ENCODE peak calls at places on chromosomes 12 and 14, in nine cellular contexts. X is lower lobe of right lung; Y is left lung; G is mucosa of descending colon; M is neural progenitor cell; V is CD4-positive, alpha-beta memory T cell; F is IMR-90; U is esophagus muscularis mucosa; L is cardiac muscle cell. Q is an unnamed sample.

GRCh38 chr12:132162508-132163031 is 18.3 kb downstream of the NOC4L start:
- DNase-seq in X (peak; percentile 59), Y (peak; percentile 60), G (peak; percentile 19), M (no peak), V (peak; percentile 32), F (peak; percentile 77), U (no peak), L (no peak), Q (peak; percentile 57)

GRCh38 chr12:104285740-104286537 is 17.6 kb upstream of the EID3 start:
- DNase-seq in X (peak; percentile 68), Y (no peak), G (peak; percentile 64), M (no peak), V (no peak), F (peak; percentile 70), U (no peak), L (no peak), Q (no peak)

GRCh38 chr14:39880965-39881364 is 448.7 kb upstream of the FBXO33 start:
- DNase-seq in X (no peak), Y (no peak), G (no peak), M (no peak), V (no peak), F (no peak), U (no peak), L (no peak), Q (no peak)

GRCh38 chr14:20614038-20614840 is 23.1 kb upstream of the RNASE12 start:
- DNase-seq in X (no peak), Y (no peak), G (no peak), M (peak; percentile 64), V (no peak), F (no peak), U (no peak), L (peak; percentile 52), Q (peak; percentile 58)

GRCh38 chr12:130044991-130045621 is 117.2 kb upstream of the FZD10 start:
- DNase-seq in X (no peak), Y (no peak), G (no peak), M (peak; percentile 69), V (no peak), F (no peak), U (no peak), L (peak; percentile 29), Q (no peak)

GRCh38 chr12:19151298-19151697 is 21.8 kb downstream of the PLEKHA5 start:
- DNase-seq in X (no peak), Y (no peak), G (no peak), M (no peak), V (no peak), F (no peak), U (no peak), L (no peak), Q (no peak)

GRCh38 chr12:85527192-85527591 is 247.2 kb downstream of the ALX1 start:
- DNase-seq in X (no peak), Y (no peak), G (no peak), M (no peak), V (no peak), F (no peak), U (no peak), L (no peak), Q (peak; percentile 15)

GRCh38 chr12:130029151-130029550 is 125.3 kb upstream of the TMEM132D start:
- DNase-seq in X (no peak), Y (no peak), G (no peak), M (no peak), V (no peak), F (no peak), U (no peak), L (no peak), Q (no peak)

GRCh38 chr12:14950982-14951746 is 10.2 kb downstream of the ARHGDIB start:
- DNase-seq in X (no peak), Y (no peak), G (no peak), M (peak; percentile 50), V (no peak), F (no peak), U (no peak), L (peak; percentile 69), Q (no peak)

GRCh38 chr14:52443506-52443905 is 108.8 kb downstream of the TXNDC16 start:
- DNase-seq in X (no peak), Y (no peak), G (no peak), M (no peak), V (no peak), F (peak; percentile 30), U (no peak), L (no peak), Q (no peak)

GRCh38 chr12:53781218-53781801 is 29.5 kb upstream of the CISTR start:
- DNase-seq in X (no peak), Y (no peak), G (no peak), M (no peak), V (no peak), F (peak; percentile 16), U (no peak), L (no peak), Q (peak; percentile 12)

GRCh38 chr12:29245246-29245645 is 96.2 kb downstream of the FAR2 start:
- DNase-seq in X (no peak), Y (no peak), G (no peak), M (no peak), V (no peak), F (peak; percentile 11), U (no peak), L (no peak), Q (no peak)

GRCh38 chr14:64186231-64187129 is 107.7 kb downstream of the ESR2 start:
- DNase-seq in X (no peak), Y (no peak), G (no peak), M (peak; percentile 85), V (no peak), F (no peak), U (no peak), L (peak; percentile 49), Q (no peak)

GRCh38 chr14:64178814-64179213 is 115.4 kb downstream of the ESR2 start:
- DNase-seq in X (no peak), Y (no peak), G (no peak), M (no peak), V (no peak), F (no peak), U (no peak), L (no peak), Q (no peak)

GRCh38 chr14:64185184-64185583 is 109.0 kb downstream of the ESR2 start:
- DNase-seq in X (no peak), Y (no peak), G (no peak), M (no peak), V (no peak), F (no peak), U (no peak), L (no peak), Q (no peak)

GRCh38 chr14:64187331-64187730 is 106.8 kb downstream of the ESR2 start:
- DNase-seq in X (no peak), Y (no peak), G (no peak), M (no peak), V (no peak), F (no peak), U (no peak), L (no peak), Q (no peak)

DNA sequence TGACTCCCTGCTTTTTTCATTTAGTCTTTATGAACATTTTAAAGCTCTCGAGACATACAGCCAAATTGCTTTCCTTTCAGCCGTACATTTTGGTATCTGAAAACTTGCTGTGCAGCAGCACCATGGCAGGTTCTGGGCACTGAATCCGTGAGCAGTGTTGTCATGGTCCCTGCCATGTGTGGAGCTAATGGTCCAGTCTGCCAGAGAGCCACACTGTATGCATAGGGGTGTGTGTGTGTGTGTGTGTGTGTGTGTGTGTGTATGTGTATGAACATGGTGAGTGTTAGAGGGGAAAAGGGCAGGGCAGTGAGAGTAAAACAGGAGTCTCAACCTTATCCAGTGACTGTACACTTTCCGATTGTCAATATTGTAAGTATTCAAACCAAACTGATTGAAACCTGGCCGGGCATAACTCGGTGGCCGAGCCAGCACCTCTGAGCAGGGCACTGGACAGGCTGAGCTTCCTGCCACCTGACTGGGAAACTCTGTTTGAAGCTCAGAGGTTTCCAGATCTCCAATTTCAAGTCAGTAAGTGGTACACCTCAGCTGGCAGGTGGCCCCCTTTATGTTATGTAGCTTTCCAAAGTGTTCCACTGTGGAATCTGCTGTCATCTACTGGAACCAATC is 110.0 kb downstream of the ESR2 start:
- DNase-seq in X (no peak), Y (no peak), G (no peak), M (no peak), V (no peak), F (no peak), U (no peak), L (no peak), Q (no peak)
- H3K36me3 ChIP-seq in X (peaks cover 40% of the 10 kb centered on the region), Y (peaks cover 32% of the 10 kb centered on the region), G (no peaks in the 10 kb centered on the region), M (peaks cover 12% of the 10 kb centered on the region), V (peaks cover 34% of the 10 kb centered on the region), F (no peaks in the 10 kb centered on the region), U (peaks cover 44% of the 10 kb centered on the region), L (no peaks in the 10 kb centered on the region), Q (peaks cover 20% of the 10 kb centered on the region)

GRCh38 chr14:30907659-30908057 is 33.3 kb downstream of the COCH start:
- DNase-seq in X (no peak), Y (no peak), G (no peak), M (no peak), V (no peak), F (no peak), U (no peak), L (no peak), Q (no peak)

GRCh38 chr14:30908826-30909225 is 34.5 kb downstream of the COCH start:
- DNase-seq in X (no peak), Y (no peak), G (no peak), M (no peak), V (no peak), F (no peak), U (no peak), L (no peak), Q (no peak)

GRCh38 chr14:30906752-30907658 is 32.6 kb downstream of the COCH start:
- DNase-seq in X (no peak), Y (no peak), G (no peak), M (no peak), V (peak; percentile 1), F (peak; percentile 15), U (no peak), L (no peak), Q (no peak)

GRCh38 chr14:30903285-30904124 is 29.1 kb downstream of the COCH start:
- DNase-seq in X (no peak), Y (no peak), G (no peak), M (no peak), V (no peak), F (no peak), U (no peak), L (no peak), Q (no peak)
- H3K36me3 ChIP-seq in X (peaks cover 75% of the 10 kb centered on the region), Y (peaks cover 53% of the 10 kb centered on the region), G (no peaks in the 10 kb centered on the region), M (peaks cover 31% of the 10 kb centered on the region), V (peaks cover 11% of the 10 kb centered on the region), F (peaks cover 18% of the 10 kb centered on the region), U (peaks cover 48% of the 10 kb centered on the region), L (peaks cover 37% of the 10 kb centered on the region), Q (peaks cover 51% of the 10 kb centered on the region)

GRCh38 chr12:4287325-4288290 is 14.0 kb downstream of the CCND2 start:
- DNase-seq in X (no peak), Y (no peak), G (peak; percentile 28), M (no peak), V (no peak), F (no peak), U (no peak), L (no peak), Q (peak; percentile 56)
- H3K36me3 ChIP-seq in X (peaks cover 87% of the 10 kb centered on the region), Y (peaks cover 86% of the 10 kb centered on the region), G (peaks cover 3% of the 10 kb centered on the region), M (no peaks in the 10 kb centered on the region), V (peaks cover 95% of the 10 kb centered on the region), F (no peaks in the 10 kb centered on the region), U (peaks cover 85% of the 10 kb centered on the region), L (peaks cover 51% of the 10 kb centered on the region), Q (peaks cover 99% of the 10 kb centered on the region)

DNA sequence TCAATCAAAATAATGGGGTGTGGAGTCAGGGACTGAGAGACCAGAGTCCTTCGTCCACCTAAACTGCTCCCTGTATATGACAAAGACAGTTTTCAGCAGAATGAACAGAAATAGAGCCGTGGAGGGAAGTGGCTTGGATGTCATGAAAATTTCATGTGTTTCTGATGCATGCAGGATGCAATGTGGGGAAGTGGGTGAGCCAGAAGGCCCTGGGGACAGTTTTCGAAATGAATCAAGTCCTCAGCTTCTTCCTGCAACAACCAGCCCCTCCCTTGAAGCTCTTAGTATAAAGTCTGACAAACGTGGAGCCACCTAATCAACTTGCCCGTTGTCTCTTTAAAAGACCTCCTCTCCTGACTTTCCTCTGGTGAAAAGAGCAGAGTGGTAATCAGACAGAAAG is 41.1 kb downstream of the CCDC60 start:
- DNase-seq in X (no peak), Y (no peak), G (no peak), M (no peak), V (no peak), F (no peak), U (no peak), L (no peak), Q (no peak)
- H3K36me3 ChIP-seq in X (no peaks in the 10 kb centered on the region), Y (no peaks in the 10 kb centered on the region), G (no peaks in the 10 kb centered on the region), M (no peaks in the 10 kb centered on the region), V (no peaks in the 10 kb centered on the region), F (no peaks in the 10 kb centered on the region), U (no peaks in the 10 kb centered on the region), L (no peaks in the 10 kb centered on the region), Q (no peaks in the 10 kb centered on the region)